ENCODE peak calls at places on chromosomes 6 and 20, in five cellular contexts. Y is neural progenitor cell; M is smooth muscle cell of the brain vasculature; B is NCI-H774; E is stimulated activated CD4-positive, alpha-beta T cell treated with anti-CD3 and anti-CD28 coated beads, Interleukin-15, amount 100 ng/mL, for 1 hour. C is an unnamed sample.

GRCh38 chr6:105757512-105758200 is 328.5 kb upstream of the PRDM1 start:
- DNase-seq in Y (no peak), M (no peak), B (peak; percentile 67), E (no peak), C (no peak)

GRCh38 chr6:151096255-151096612 is 143.5 kb upstream of the AKAP12 start:
- DNase-seq in Y (no peak), M (no peak), B (no peak), E (no peak), C (no peak)

GRCh38 chr6:170228581-170229310 is 62.1 kb downstream of the DLL1 start:
- DNase-seq in Y (no peak), M (no peak), B (no peak), E (no peak), C (no peak)

GRCh38 chr20:48638546-48638945 is 189.3 kb downstream of the PREX1 start:
- DNase-seq in Y (no peak), M (no peak), B (no peak), E (no peak), C (no peak)

GRCh38 chr6:43924222-43924702 is 154.3 kb downstream of the VEGFA start:
- DNase-seq in Y (no peak), M (no peak), B (no peak), E (peak; percentile 11), C (no peak)

GRCh38 chr6:160733045-160733646 is 31.1 kb downstream of the PLG start:
- DNase-seq in Y (peak; percentile 77), M (peak; percentile 7), B (peak; percentile 24), E (no peak), C (peak; percentile 21)

GRCh38 chr6:26158581-26159416 is 71.6 kb downstream of the HFE start:
- DNase-seq in Y (no peak), M (no peak), B (no peak), E (no peak), C (no peak)

GRCh38 chr6:165837948-165838745 is 175.1 kb upstream of the PDE10A start:
- DNase-seq in Y (no peak), M (no peak), B (no peak), E (no peak), C (no peak)

GRCh38 chr6:26155066-26155925 is 68.1 kb downstream of the HFE start:
- DNase-seq in Y (peak; percentile 34), M (no peak), B (no peak), E (no peak), C (no peak)

GRCh38 chr20:45919951-45920794 is 8.2 kb upstream of the PLTP start:
- DNase-seq in Y (no peak), M (peak; percentile 75), B (no peak), E (no peak), C (no peak)

GRCh38 chr20:46117704-46118467 is at the start of gene CD40:
- DNase-seq in Y (peak; percentile 97), M (peak; percentile 7), B (peak; percentile 78), E (peak; percentile 63), C (no peak)

GRCh38 chr20:61951695-61952533 is 113.8 kb downstream of the TAF4 start:
- DNase-seq in Y (peak; percentile 88), M (no peak), B (no peak), E (no peak), C (no peak)

GRCh38 chr6:12709116-12709515 is 7.5 kb upstream of the PHACTR1 start:
- DNase-seq in Y (no peak), M (no peak), B (no peak), E (no peak), C (no peak)

GRCh38 chr6:108165714-108166663 is at the start of gene NR2E1:
- DNase-seq in Y (peak; percentile 65), M (no peak), B (peak; percentile 19), E (no peak), C (no peak)

GRCh38 chr6:19866199-19866872 is 29.2 kb downstream of the ID4 start:
- DNase-seq in Y (no peak), M (no peak), B (peak; percentile 55), E (no peak), C (no peak)

GRCh38 chr20:37365760-37366638 is 20.1 kb downstream of the SRC start:
- DNase-seq in Y (no peak), M (no peak), B (no peak), E (no peak), C (no peak)

GRCh38 chr20:21493049-21493448 is 20.8 kb downstream of the NKX2-2 start:
- DNase-seq in Y (no peak), M (no peak), B (no peak), E (no peak), C (no peak)

GRCh38 chr6:105346052-105346451 is 56.8 kb downstream of the PREP start:
- DNase-seq in Y (peak; percentile 58), M (no peak), B (no peak), E (no peak), C (no peak)

GRCh38 chr6:142384455-142385332 is 82.9 kb downstream of the ADGRG6 start:
- DNase-seq in Y (no peak), M (no peak), B (no peak), E (no peak), C (no peak)

GRCh38 chr6:83860347-83860731 is 850 bp downstream of the CYB5R4 start:
- DNase-seq in Y (no peak), M (no peak), B (no peak), E (no peak), C (no peak)

GRCh38 chr6:138989098-138989983 is 1.3 kb upstream of the REPS1 start:
- DNase-seq in Y (no peak), M (no peak), B (peak; percentile 58), E (no peak), C (no peak)

GRCh38 chr20:25237610-25238318 is 10.1 kb upstream of the PYGB start:
- DNase-seq in Y (no peak), M (peak; percentile 95), B (no peak), E (peak; percentile 10), C (no peak)